ENCODE peak calls at places on chromosomes 6 and 20, in four cellular contexts. One of them, this sample, is unnamed.

GRCh38 chr20:9912858-9913434 is 74.1 kb upstream of the PAK5 start:
- DNase-seq in AG04450: peak
- DNase-seq in astrocyte of the hippocampus: peak
- DNase-seq in SIG-M5: no peak
- DNase-seq in this sample: no peak

GRCh38 chr6:121426686-121427085 is 8.8 kb upstream of the GJA1 start:
- DNase-seq in AG04450: no peak
- DNase-seq in astrocyte of the hippocampus: no peak
- DNase-seq in SIG-M5: no peak
- DNase-seq in this sample: no peak

GRCh38 chr6:7169296-7169721 is 61.5 kb downstream of the RREB1 start:
- DNase-seq in AG04450: no peak
- DNase-seq in astrocyte of the hippocampus: no peak
- DNase-seq in SIG-M5: no peak
- DNase-seq in this sample: peak

GRCh38 chr6:169409742-169410312 is 156.2 kb upstream of the THBS2 start:
- DNase-seq in AG04450: no peak
- DNase-seq in astrocyte of the hippocampus: no peak
- DNase-seq in SIG-M5: no peak
- DNase-seq in this sample: no peak

GRCh38 chr6:165729307-165729936 is 66.4 kb upstream of the PDE10A start:
- DNase-seq in AG04450: no peak
- DNase-seq in astrocyte of the hippocampus: peak
- DNase-seq in SIG-M5: no peak
- DNase-seq in this sample: peak

GRCh38 chr6:28756555-28756918 is 167.2 kb downstream of the TRIM27 start:
- DNase-seq in AG04450: no peak
- DNase-seq in astrocyte of the hippocampus: no peak
- DNase-seq in SIG-M5: no peak
- DNase-seq in this sample: no peak

GRCh38 chr6:157503018-157503747 is 122.2 kb downstream of the ZDHHC14 start:
- DNase-seq in AG04450: no peak
- DNase-seq in astrocyte of the hippocampus: no peak
- DNase-seq in SIG-M5: no peak
- DNase-seq in this sample: no peak

GRCh38 chr6:158801655-158802294 is 17.4 kb downstream of the EZR start:
- DNase-seq in AG04450: no peak
- DNase-seq in astrocyte of the hippocampus: no peak
- DNase-seq in SIG-M5: no peak
- DNase-seq in this sample: peak

GRCh38 chr6:25899580-25900408 is 25.8 kb upstream of the SLC17A3 start:
- DNase-seq in AG04450: no peak
- DNase-seq in astrocyte of the hippocampus: no peak
- DNase-seq in SIG-M5: no peak
- DNase-seq in this sample: no peak

GRCh38 chr20:39491711-39492110 is 529.6 kb downstream of the DHX35 start:
- DNase-seq in AG04450: no peak
- DNase-seq in astrocyte of the hippocampus: no peak
- DNase-seq in SIG-M5: no peak
- DNase-seq in this sample: no peak

GRCh38 chr6:77457720-77458349 is 5.5 kb downstream of the HTR1B start:
- DNase-seq in AG04450: peak
- DNase-seq in astrocyte of the hippocampus: peak
- DNase-seq in SIG-M5: no peak
- DNase-seq in this sample: peak

GRCh38 chr6:5121479-5121878 is 36.3 kb downstream of the PPP1R3G start:
- DNase-seq in AG04450: no peak
- DNase-seq in astrocyte of the hippocampus: no peak
- DNase-seq in SIG-M5: no peak
- DNase-seq in this sample: peak

GRCh38 chr6:54018722-54019121 is 92.5 kb upstream of the MLIP start:
- DNase-seq in AG04450: no peak
- DNase-seq in astrocyte of the hippocampus: no peak
- DNase-seq in SIG-M5: no peak
- DNase-seq in this sample: no peak

GRCh38 chr20:14582855-14583254 is 245.4 kb upstream of the FLRT3 start:
- DNase-seq in AG04450: no peak
- DNase-seq in astrocyte of the hippocampus: no peak
- DNase-seq in SIG-M5: no peak
- DNase-seq in this sample: no peak

GRCh38 chr20:59044295-59044694 is 1.7 kb upstream of the PRELID3B start:
- DNase-seq in AG04450: no peak
- DNase-seq in astrocyte of the hippocampus: no peak
- DNase-seq in SIG-M5: no peak
- DNase-seq in this sample: no peak

GRCh38 chr6:12490904-12491571 is 200.9 kb downstream of the EDN1 start:
- DNase-seq in AG04450: peak
- DNase-seq in astrocyte of the hippocampus: peak
- DNase-seq in SIG-M5: no peak
- DNase-seq in this sample: no peak

GRCh38 chr6:100617633-100618348 is 153.1 kb upstream of the SIM1 start:
- DNase-seq in AG04450: no peak
- DNase-seq in astrocyte of the hippocampus: no peak
- DNase-seq in SIG-M5: peak
- DNase-seq in this sample: no peak

GRCh38 chr6:48641544-48641943 is 530.5 kb upstream of the PTCHD4 start:
- DNase-seq in AG04450: peak
- DNase-seq in astrocyte of the hippocampus: peak
- DNase-seq in SIG-M5: no peak
- DNase-seq in this sample: no peak

GRCh38 chr6:102799051-102799450 is 1405.5 kb downstream of the GRIK2 start:
- DNase-seq in AG04450: no peak
- DNase-seq in astrocyte of the hippocampus: no peak
- DNase-seq in SIG-M5: no peak
- DNase-seq in this sample: no peak

GRCh38 chr20:3282271-3283221 is 43.6 kb upstream of the SLC4A11 start:
- DNase-seq in AG04450: no peak
- DNase-seq in astrocyte of the hippocampus: peak
- DNase-seq in SIG-M5: no peak
- DNase-seq in this sample: no peak

GRCh38 chr20:24497851-24498250 is 28.4 kb downstream of the SYNDIG1 start:
- DNase-seq in AG04450: no peak
- DNase-seq in astrocyte of the hippocampus: peak
- DNase-seq in SIG-M5: no peak
- DNase-seq in this sample: no peak

GRCh38 chr6:13513606-13514502 is 26.5 kb upstream of the GFOD1 start:
- DNase-seq in AG04450: no peak
- DNase-seq in astrocyte of the hippocampus: peak
- DNase-seq in SIG-M5: no peak
- DNase-seq in this sample: no peak

GRCh38 chr6:76275746-76276145 is 203.3 kb upstream of the IMPG1 start:
- DNase-seq in AG04450: no peak
- DNase-seq in astrocyte of the hippocampus: no peak
- DNase-seq in SIG-M5: no peak
- DNase-seq in this sample: no peak

GRCh38 chr20:38726849-38727601 is 2.7 kb downstream of the SLC32A1 start:
- DNase-seq in AG04450: no peak
- DNase-seq in astrocyte of the hippocampus: peak
- DNase-seq in SIG-M5: no peak
- DNase-seq in this sample: no peak

GRCh38 chr20:56788041-56788670 is 159.1 kb downstream of the TFAP2C start:
- DNase-seq in AG04450: peak
- DNase-seq in astrocyte of the hippocampus: peak
- DNase-seq in SIG-M5: no peak
- DNase-seq in this sample: no peak

GRCh38 chr6:110708295-110708965 is 106.8 kb downstream of the CDK19 start:
- DNase-seq in AG04450: peak
- DNase-seq in astrocyte of the hippocampus: peak
- DNase-seq in SIG-M5: no peak
- DNase-seq in this sample: no peak

GRCh38 chr20:11128131-11128831 is 454.5 kb upstream of the JAG1 start:
- DNase-seq in AG04450: no peak
- DNase-seq in astrocyte of the hippocampus: no peak
- DNase-seq in SIG-M5: no peak
- DNase-seq in this sample: no peak

GRCh38 chr6:34238507-34239239 is 2.0 kb downstream of the HMGA1 start:
- DNase-seq in AG04450: no peak
- DNase-seq in astrocyte of the hippocampus: no peak
- DNase-seq in SIG-M5: no peak
- DNase-seq in this sample: no peak

GRCh38 chr20:40821438-40821837 is 132.4 kb upstream of the MAFB start:
- DNase-seq in AG04450: no peak
- DNase-seq in astrocyte of the hippocampus: no peak
- DNase-seq in SIG-M5: no peak
- DNase-seq in this sample: no peak

GRCh38 chr6:81130071-81130470 is 622.4 kb downstream of the TENT5A start:
- DNase-seq in AG04450: no peak
- DNase-seq in astrocyte of the hippocampus: no peak
- DNase-seq in SIG-M5: no peak
- DNase-seq in this sample: no peak

This sample was measured in Right ventricle myocardium superior.